ENCODE peak calls at places on chromosomes 6 and 20, in six cellular contexts. M is PC-3; E is MG63; L is stimulated activated CD4-positive, alpha-beta T cell treated with anti-CD3 and anti-CD28 coated beads, Interleukin-2, amount 100 ng/mL, for 48 hours; X is smooth muscle cell of the brain vasculature; O is EH. T is an unnamed sample.

GRCh38 chr6:108029226-108029921 is 45.2 kb downstream of the OSTM1 start:
- DNase-seq in X (no peak), L (no peak), M (no peak), O (no peak), E (no peak), T (no peak)

GRCh38 chr20:21272279-21272678 is 30.9 kb upstream of the XRN2 start:
- DNase-seq in O (peak; percentile 38), X (no peak), M (no peak), E (no peak), L (no peak), T (no peak)

GRCh38 chr6:47098570-47098993 is 56.5 kb upstream of the ADGRF1 start:
- DNase-seq in X (no peak), O (no peak), E (no peak), L (no peak), M (no peak), T (no peak)

GRCh38 chr20:45174434-45175364 is at the start of gene PI3:
- DNase-seq in O (peak; percentile 22), L (no peak), M (peak; percentile 99), E (peak; percentile 78), X (no peak), T (no peak)

GRCh38 chr20:2840138-2840966 is at the start of the genes PCED1A and VPS16:
- DNase-seq in O (peak; percentile 87), M (peak; percentile 86), X (no peak), E (peak; percentile 85), L (peak; percentile 87), T (peak; percentile 71)

GRCh38 chr6:33742092-33742491 is 4.6 kb downstream of the IP6K3 start:
- DNase-seq in L (no peak), E (no peak), M (no peak), X (no peak), O (no peak), T (no peak)

GRCh38 chr6:22219916-22220315 is 76.9 kb downstream of the PRL start:
- DNase-seq in M (peak; percentile 8), L (no peak), E (no peak), O (no peak), X (no peak), T (no peak)

GRCh38 chr6:41336824-41337223 is 1.4 kb downstream of the NCR2 start:
- DNase-seq in M (no peak), X (no peak), L (no peak), O (no peak), E (no peak), T (no peak)

GRCh38 chr6:108464506-108465084 is 96.1 kb upstream of the FOXO3 start:
- DNase-seq in E (no peak), M (peak; percentile 6), L (no peak), O (peak; percentile 41), X (no peak), T (no peak)

GRCh38 chr6:125197795-125198269 is 44.3 kb downstream of the TPD52L1 start:
- DNase-seq in M (peak; percentile 13), L (no peak), E (peak; percentile 95), X (peak; percentile 33), O (peak; percentile 71), T (no peak)

GRCh38 chr6:112640895-112641294 is 293.8 kb downstream of the RFPL4B start:
- DNase-seq in L (no peak), E (no peak), M (peak; percentile 60), X (no peak), O (peak; percentile 93), T (no peak)

GRCh38 chr6:158086054-158086705 is 81.9 kb downstream of the SERAC1 start:
- DNase-seq in X (peak; percentile 59), M (no peak), E (no peak), L (no peak), O (peak; percentile 76), T (no peak)

GRCh38 chr6:28139860-28140500 is 1.7 kb upstream of the ZKSCAN8 start:
- DNase-seq in X (no peak), O (no peak), M (no peak), E (no peak), L (no peak), T (no peak)

GRCh38 chr6:157054531-157054979 is 268.8 kb downstream of the TMEM242 start:
- DNase-seq in X (no peak), L (no peak), E (no peak), M (no peak), O (no peak), T (no peak)

GRCh38 chr20:34240121-34240520 is 1.1 kb upstream of the ASIP start:
- DNase-seq in M (no peak), E (no peak), L (no peak), O (no peak), X (no peak), T (no peak)

GRCh38 chr20:40333591-40333990 is 355.4 kb downstream of the MAFB start:
- DNase-seq in L (no peak), O (no peak), X (no peak), E (no peak), M (no peak), T (no peak)

GRCh38 chr6:83827050-83827449 is 26.1 kb upstream of the RIPPLY2 start:
- DNase-seq in M (peak; percentile 20), X (no peak), O (no peak), L (no peak), E (no peak), T (no peak)

GRCh38 chr6:36911946-36912555 is 26.3 kb downstream of the C6orf89 start:
- DNase-seq in O (peak; percentile 14), X (no peak), E (no peak), L (no peak), M (no peak), T (no peak)

GRCh38 chr20:57743450-57744095 is 33.8 kb upstream of the PMEPA1 start:
- DNase-seq in E (peak; percentile 29), M (peak; percentile 82), O (no peak), L (no peak), X (no peak), T (no peak)

GRCh38 chr20:49768204-49769124 is 44.2 kb upstream of the SLC9A8 start:
- DNase-seq in X (peak; percentile 91), O (peak; percentile 87), E (peak; percentile 57), M (peak; percentile 99), L (no peak), T (no peak)

GRCh38 chr6:47319382-47319781 is 9.7 kb upstream of the TNFRSF21 start:
- DNase-seq in X (no peak), L (no peak), M (no peak), O (no peak), E (no peak), T (no peak)

GRCh38 chr6:75504902-75505233 is 11.3 kb upstream of the FILIP1 start:
- DNase-seq in O (peak; percentile 49), E (no peak), X (no peak), L (no peak), M (no peak), T (no peak)

GRCh38 chr6:38755207-38755606 is 40.1 kb downstream of the DNAH8 start:
- DNase-seq in L (no peak), O (no peak), E (no peak), X (no peak), M (peak; percentile 77), T (no peak)

GRCh38 chr20:6576721-6577120 is 190.8 kb upstream of the BMP2 start:
- DNase-seq in L (no peak), M (no peak), X (no peak), O (no peak), E (no peak), T (no peak)

GRCh38 chr6:87975561-87975960 is 72.1 kb upstream of the SPACA1 start:
- DNase-seq in O (no peak), X (no peak), L (no peak), M (no peak), E (no peak), T (no peak)

GRCh38 chr20:38935967-38936407 is 9.8 kb downstream of the FAM83D start:
- DNase-seq in L (no peak), M (no peak), X (no peak), O (no peak), E (no peak), T (no peak)

GRCh38 chr20:23019403-23019802 is 15.7 kb upstream of the SSTR4 start:
- DNase-seq in L (no peak), X (no peak), O (no peak), M (no peak), E (no peak), T (no peak)

GRCh38 chr6:36243562-36244212 is 26.2 kb upstream of the PNPLA1 start:
- DNase-seq in O (no peak), E (no peak), M (no peak), L (no peak), X (no peak), T (no peak)

GRCh38 chr6:32087574-32088486 is 21.3 kb downstream of the TNXB start:
- DNase-seq in L (peak; percentile 73), X (no peak), E (no peak), O (peak; percentile 70), M (peak; percentile 88), T (peak; percentile 30)

GRCh38 chr6:16129623-16130243 is 847 bp downstream of the MYLIP start:
- DNase-seq in M (peak; percentile 26), O (peak; percentile 11), L (no peak), E (peak; percentile 11), X (no peak), T (no peak)

GRCh38 chr6:72286911-72287311 is 335.0 kb upstream of the KCNQ5 start:
- DNase-seq in X (peak; percentile 66), O (peak; percentile 85), L (no peak), E (no peak), M (peak; percentile 27), T (peak; percentile 66)